ENCODE peak calls at places on chromosomes 16 and 17, in five cellular contexts. One of them, this sample, is unnamed.

GRCh38 chr17:78358538-78359215 is 1.2 kb downstream of the SOCS3 start:
- DNase-seq in progenitor cell of endocrine pancreas: no peak
- DNase-seq in nucleus accumbens: no peak
- DNase-seq in T-helper 2 cell: no peak
- DNase-seq in effector memory CD4-positive, alpha-beta T cell: no peak
- DNase-seq in this sample: no peak

GRCh38 chr17:61605692-61606091 is 14.7 kb upstream of the NACA2 start:
- DNase-seq in progenitor cell of endocrine pancreas: no peak
- DNase-seq in T-helper 2 cell: no peak
- DNase-seq in effector memory CD4-positive, alpha-beta T cell: no peak
- DNase-seq in nucleus accumbens: no peak
- DNase-seq in this sample: no peak

GRCh38 chr17:2049333-2050245 is 5.3 kb upstream of the HIC1 start:
- DNase-seq in nucleus accumbens: peak
- DNase-seq in progenitor cell of endocrine pancreas: peak
- DNase-seq in effector memory CD4-positive, alpha-beta T cell: peak
- DNase-seq in T-helper 2 cell: peak
- DNase-seq in this sample: peak

GRCh38 chr17:40608061-40608581 is 39.5 kb downstream of the SMARCE1 start:
- DNase-seq in effector memory CD4-positive, alpha-beta T cell: peak
- DNase-seq in progenitor cell of endocrine pancreas: no peak
- DNase-seq in T-helper 2 cell: peak
- DNase-seq in nucleus accumbens: no peak
- DNase-seq in this sample: no peak

GRCh38 chr17:82871056-82871775 is 31.4 kb upstream of the ZNF750 start:
- DNase-seq in nucleus accumbens: no peak
- DNase-seq in progenitor cell of endocrine pancreas: no peak
- DNase-seq in effector memory CD4-positive, alpha-beta T cell: no peak
- DNase-seq in T-helper 2 cell: no peak
- DNase-seq in this sample: no peak

GRCh38 chr16:25838724-25839186 is 147.0 kb downstream of the HS3ST4 start:
- DNase-seq in effector memory CD4-positive, alpha-beta T cell: no peak
- DNase-seq in progenitor cell of endocrine pancreas: peak
- DNase-seq in T-helper 2 cell: peak
- DNase-seq in nucleus accumbens: no peak
- DNase-seq in this sample: peak

GRCh38 chr16:72202014-72202413 is 30.1 kb upstream of the PMFBP1 start:
- DNase-seq in T-helper 2 cell: no peak
- DNase-seq in nucleus accumbens: no peak
- DNase-seq in effector memory CD4-positive, alpha-beta T cell: no peak
- DNase-seq in progenitor cell of endocrine pancreas: no peak
- DNase-seq in this sample: no peak

GRCh38 chr16:61887903-61888302 is 148.3 kb downstream of the CDH8 start:
- DNase-seq in progenitor cell of endocrine pancreas: no peak
- DNase-seq in nucleus accumbens: no peak
- DNase-seq in effector memory CD4-positive, alpha-beta T cell: no peak
- DNase-seq in T-helper 2 cell: no peak
- DNase-seq in this sample: peak

GRCh38 chr17:48555183-48555615 is 10.3 kb upstream of the HOXB2 start:
- DNase-seq in progenitor cell of endocrine pancreas: no peak
- DNase-seq in nucleus accumbens: no peak
- DNase-seq in effector memory CD4-positive, alpha-beta T cell: no peak
- DNase-seq in T-helper 2 cell: no peak
- DNase-seq in this sample: no peak

GRCh38 chr16:3461120-3461519 is 17.6 kb downstream of the NAA60 start:
- DNase-seq in progenitor cell of endocrine pancreas: no peak
- DNase-seq in nucleus accumbens: no peak
- DNase-seq in T-helper 2 cell: peak
- DNase-seq in effector memory CD4-positive, alpha-beta T cell: no peak
- DNase-seq in this sample: no peak

GRCh38 chr17:72715906-72716572 is 376.4 kb downstream of the SLC39A11 start:
- DNase-seq in effector memory CD4-positive, alpha-beta T cell: no peak
- DNase-seq in nucleus accumbens: no peak
- DNase-seq in T-helper 2 cell: no peak
- DNase-seq in progenitor cell of endocrine pancreas: no peak
- DNase-seq in this sample: no peak

GRCh38 chr17:63446981-63447687 is 1.0 kb upstream of the CYB561 start:
- DNase-seq in T-helper 2 cell: peak
- DNase-seq in nucleus accumbens: no peak
- DNase-seq in progenitor cell of endocrine pancreas: no peak
- DNase-seq in effector memory CD4-positive, alpha-beta T cell: peak
- DNase-seq in this sample: no peak

GRCh38 chr17:15106540-15106939 is 158.6 kb downstream of the PMP22 start:
- DNase-seq in nucleus accumbens: no peak
- DNase-seq in progenitor cell of endocrine pancreas: no peak
- DNase-seq in effector memory CD4-positive, alpha-beta T cell: no peak
- DNase-seq in T-helper 2 cell: no peak
- DNase-seq in this sample: no peak

GRCh38 chr16:57601801-57602478 is 26.5 kb upstream of the ADGRG1 start:
- DNase-seq in nucleus accumbens: no peak
- DNase-seq in T-helper 2 cell: peak
- DNase-seq in effector memory CD4-positive, alpha-beta T cell: peak
- DNase-seq in progenitor cell of endocrine pancreas: no peak
- DNase-seq in this sample: no peak